ENCODE peak calls at places on chromosomes 7 and 10, in five cellular contexts. S is M059J, C is NAMALWA, V is OCI-LY7, N is hepatocyte. Z is an unnamed sample.

GRCh38 chr10:86355571-86356038 is 11.0 kb downstream of the GRID1 start:
- DNase-seq in N (no peak), S (no peak), V (peak; percentile 68), C (peak; percentile 35), Z (no peak)

GRCh38 chr10:124626759-124627380 is 117.3 kb downstream of the FAM53B start:
- DNase-seq in C (peak; percentile 43), S (no peak), V (no peak), N (no peak), Z (no peak)

GRCh38 chr10:17348111-17349008 is 106.0 kb downstream of the ST8SIA6 start:
- DNase-seq in N (peak; percentile 17), C (no peak), S (peak; percentile 92), V (no peak), Z (no peak)

GRCh38 chr10:63910806-63911205 is 389.6 kb downstream of the REEP3 start:
- DNase-seq in N (no peak), C (no peak), V (no peak), S (no peak), Z (no peak)

GRCh38 chr7:117870405-117870905 is 2.8 kb downstream of the CTTNBP2 start:
- DNase-seq in V (no peak), C (no peak), N (no peak), S (no peak), Z (no peak)

GRCh38 chr10:118116555-118117311 is 70.0 kb upstream of the RAB11FIP2 start:
- DNase-seq in S (no peak), V (no peak), C (no peak), N (no peak), Z (no peak)

GRCh38 chr10:96910488-96911395 is 78.6 kb downstream of the LCOR start:
- DNase-seq in V (peak; percentile 62), C (peak; percentile 67), S (peak; percentile 38), N (peak; percentile 43), Z (no peak)

GRCh38 chr10:93437000-93437945 is 44.9 kb downstream of the MYOF start:
- DNase-seq in S (peak; percentile 99), N (peak; percentile 95), V (no peak), C (no peak), Z (peak; percentile 31)

GRCh38 chr7:98352621-98353020 is 48.3 kb downstream of the BAIAP2L1 start:
- DNase-seq in S (peak; percentile 77), C (peak; percentile 26), N (peak; percentile 56), V (no peak), Z (peak; percentile 90)

GRCh38 chr7:22223841-22224240 is 133.1 kb downstream of the RAPGEF5 start:
- DNase-seq in C (no peak), V (no peak), S (no peak), N (no peak), Z (no peak)

GRCh38 chr7:140889150-140889549 is 35.6 kb downstream of the BRAF start:
- DNase-seq in C (no peak), S (no peak), V (no peak), N (no peak), Z (no peak)

Z was measured in DMS153.